ENCODE peak calls at places on chromosomes 3 and 15, in ten cellular contexts. E is astrocyte; C is fibroblast of lung; X is tibial nerve; H is adrenal gland; G is naive thymus-derived CD4-positive, alpha-beta T cell; S is ovary; Q is CD8-positive, alpha-beta T cell; D is SK-N-SH; R is ascending aorta. U is an unnamed sample.

GRCh38 chr3:80733522-80734176 is 965.9 kb upstream of the ROBO1 start:
- DNase-seq in S (no peak), X (no peak), D (no peak), G (no peak), R (no peak), Q (no peak), C (peak; percentile 65), H (no peak), E (peak; percentile 81), U (peak; percentile 13)

GRCh38 chr3:99810403-99810802 is 7.3 kb upstream of the CMSS1 start:
- DNase-seq in E (no peak), S (no peak), H (no peak), Q (no peak), X (no peak), R (no peak), D (no peak), C (no peak), G (no peak), U (no peak)

GRCh38 chr3:178845446-178846118 is 226.0 kb downstream of the ZMAT3 start:
- DNase-seq in R (no peak), G (no peak), Q (no peak), D (no peak), S (no peak), C (no peak), X (no peak), H (no peak), E (peak; percentile 31), U (no peak)

GRCh38 chr15:64009798-64010241 is 36.5 kb downstream of the DAPK2 start:
- DNase-seq in Q (peak; percentile 36), D (no peak), R (no peak), E (peak; percentile 66), S (no peak), G (peak; percentile 8), X (no peak), C (no peak), H (no peak), U (no peak)

GRCh38 chr15:41544650-41545015 is 576 bp upstream of the RPAP1 start:
- DNase-seq in Q (no peak), E (no peak), X (no peak), R (no peak), G (no peak), D (peak; percentile 54), H (no peak), S (peak; percentile 37), C (no peak), U (no peak)

GRCh38 chr3:101319531-101319930 is 844 bp downstream of the IMPG2 start:
- DNase-seq in R (no peak), E (no peak), S (no peak), Q (no peak), D (no peak), H (no peak), G (no peak), C (no peak), X (no peak), U (no peak)

GRCh38 chr3:52218953-52219650 is 6.3 kb downstream of the TLR9 start:
- DNase-seq in S (no peak), H (no peak), Q (no peak), E (no peak), D (no peak), G (no peak), X (no peak), R (no peak), C (no peak), U (no peak)

GRCh38 chr15:66938114-66938830 is 127.1 kb upstream of the SMAD3 start:
- DNase-seq in D (no peak), G (no peak), C (no peak), S (no peak), X (no peak), H (no peak), E (peak; percentile 36), R (no peak), Q (no peak), U (no peak)

GRCh38 chr15:58770519-58770856 is 614 bp upstream of the MINDY2 start:
- DNase-seq in G (no peak), C (peak; percentile 84), H (no peak), X (peak; percentile 10), S (no peak), R (no peak), D (no peak), E (peak; percentile 94), Q (no peak), U (no peak)

GRCh38 chr15:31372635-31373091 is 46.0 kb downstream of the KLF13 start:
- DNase-seq in E (peak; percentile 50), R (no peak), H (peak; percentile 39), D (peak; percentile 97), S (no peak), Q (no peak), X (peak; percentile 73), C (peak; percentile 86), G (no peak), U (peak; percentile 98)

GRCh38 chr15:90876046-90876445 is 7.7 kb downstream of the FURIN start:
- DNase-seq in S (peak; percentile 25), G (no peak), D (no peak), Q (no peak), C (no peak), E (no peak), H (no peak), X (no peak), R (no peak), U (no peak)

GRCh38 chr3:121870710-121871109 is 23.5 kb upstream of the SLC15A2 start:
- DNase-seq in Q (no peak), H (no peak), D (no peak), G (no peak), X (no peak), C (no peak), E (no peak), S (no peak), R (no peak), U (no peak)

GRCh38 chr15:98765610-98766009 is 117.3 kb downstream of the IGF1R start:
- DNase-seq in C (no peak), D (no peak), E (no peak), R (no peak), G (no peak), S (no peak), H (no peak), X (no peak), Q (no peak), U (no peak)

GRCh38 chr15:32029409-32029861 is 880 bp upstream of the CHRNA7 start:
- DNase-seq in E (no peak), D (peak; percentile 80), Q (no peak), X (no peak), R (no peak), S (peak; percentile 45), H (peak; percentile 25), C (peak; percentile 0), G (no peak), U (peak; percentile 77)

GRCh38 chr15:75732809-75733451 is 20.3 kb upstream of the CSPG4 start:
- DNase-seq in Q (peak; percentile 22), G (peak; percentile 22), X (peak; percentile 84), H (peak; percentile 77), S (peak; percentile 74), D (peak; percentile 90), C (peak; percentile 73), R (no peak), E (peak; percentile 26), U (peak; percentile 84)

GRCh38 chr3:14353486-14353885 is 48.9 kb upstream of the SLC6A6 start:
- DNase-seq in G (no peak), D (no peak), H (no peak), R (no peak), S (no peak), C (no peak), X (no peak), Q (no peak), E (no peak), U (peak; percentile 52)

DNA sequence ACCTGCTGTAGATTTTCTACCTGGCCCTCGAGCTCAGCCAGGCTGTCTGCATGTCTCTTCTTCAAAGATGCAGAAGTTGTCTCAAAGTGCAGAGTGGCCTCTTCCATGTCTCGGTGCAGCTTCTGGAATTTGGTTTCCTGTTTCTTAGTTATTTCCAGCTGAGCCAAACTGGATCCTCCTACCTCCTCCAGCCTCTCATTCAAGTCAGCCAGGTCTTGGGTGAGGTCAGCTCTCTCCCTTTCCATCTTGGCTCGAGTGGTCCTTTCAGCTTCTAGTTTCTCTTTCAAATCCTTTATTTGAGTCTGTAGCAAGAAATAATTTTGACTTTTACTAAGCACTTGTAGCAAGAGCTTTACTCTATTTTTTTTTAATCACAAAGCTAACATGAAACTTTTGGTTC is 81.8 kb downstream of the MYH15 start:
- DNase-seq in Q (no peak), H (no peak), X (no peak), E (peak; percentile 24), R (no peak), S (no peak), G (no peak), C (no peak), D (no peak), U (no peak)
- H3K4me3 ChIP-seq in Q (no peak overlapping the region), H (no peak overlapping the region), X (no peak overlapping the region), E (no peak overlapping the region), R (no peak overlapping the region), S (no peak overlapping the region), G (no peak overlapping the region), C (no peak overlapping the region), D (no peak overlapping the region), U (no peak overlapping the region)

GRCh38 chr3:158097141-158097540 is 9.1 kb downstream of the SHOX2 start:
- DNase-seq in E (no peak), R (no peak), G (no peak), X (no peak), H (no peak), Q (no peak), D (no peak), S (no peak), C (no peak), U (no peak)
- H3K27me3 ChIP-seq in E (peaks cover 98% of the 10 kb centered on the region), R (peaks cover 23% of the 10 kb centered on the region), G (peaks cover 25% of the 10 kb centered on the region), X (no peaks in the 10 kb centered on the region), H (peaks cover 87% of the 10 kb centered on the region), Q (peaks cover 77% of the 10 kb centered on the region), D (no peaks in the 10 kb centered on the region), S (peaks cover 8% of the 10 kb centered on the region), C (peaks cover 55% of the 10 kb centered on the region), U (no peaks in the 10 kb centered on the region)

GRCh38 chr15:80480909-80481308 is 76.7 kb downstream of the ARNT2 start:
- DNase-seq in C (peak; percentile 62), G (no peak), S (peak; percentile 59), E (peak; percentile 99), Q (no peak), D (no peak), X (peak; percentile 84), H (peak; percentile 52), R (no peak), U (peak; percentile 24)
- H3K4me3 ChIP-seq in C (peak overlapping the region; percentile 15), G (no peak overlapping the region), S (no peak overlapping the region), E (peak overlapping the region; percentile 17), Q (no peak overlapping the region), D (peak overlapping the region; percentile 32), X (no peak overlapping the region), H (no peak overlapping the region), R (no peak overlapping the region), U (no peak overlapping the region)

DNA sequence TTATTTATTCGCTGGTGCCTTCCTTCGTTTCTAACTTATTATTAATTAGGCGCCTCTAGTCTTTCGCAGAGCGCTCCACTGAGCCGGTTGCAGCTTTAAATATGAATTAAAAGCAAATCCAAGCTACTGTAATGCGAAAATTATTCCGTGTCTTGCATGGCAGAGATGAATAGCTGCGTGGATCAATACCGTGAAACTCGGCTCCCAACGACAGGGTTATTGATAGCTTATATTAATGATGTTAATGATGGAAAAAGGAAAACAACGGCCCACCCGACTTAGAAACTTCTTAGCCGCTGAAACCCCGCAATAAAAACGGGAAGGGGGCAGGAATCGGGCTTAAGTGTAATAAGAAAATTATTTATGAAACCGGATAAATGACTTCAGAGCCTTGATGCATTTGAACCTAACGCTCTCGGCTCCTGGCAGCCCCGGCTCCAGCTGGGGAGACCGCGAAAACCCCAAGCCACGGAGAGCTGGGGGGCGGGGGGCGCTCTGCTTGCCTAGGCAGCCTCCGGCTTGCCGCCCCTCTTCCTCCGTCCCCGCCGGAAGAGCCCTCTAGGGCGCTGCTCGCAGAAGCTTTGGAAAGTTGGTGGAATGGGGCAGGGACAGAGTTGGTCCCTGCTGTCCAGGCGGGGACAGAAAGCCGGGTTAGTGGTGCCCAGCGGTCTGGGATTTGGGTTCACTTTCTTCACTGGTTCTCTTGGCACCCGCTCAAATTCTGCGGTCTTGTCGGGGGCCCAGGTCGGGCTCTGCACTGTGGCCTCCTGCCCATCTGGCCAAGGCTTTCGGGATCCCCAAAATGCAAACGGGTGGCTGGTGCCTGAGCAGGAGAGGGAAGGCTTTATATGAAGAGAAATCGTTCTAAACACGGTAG is 7.7 kb upstream of the ONECUT1 start:
- DNase-seq in X (no peak), R (no peak), E (no peak), Q (no peak), C (no peak), D (no peak), S (no peak), H (no peak), G (no peak), U (no peak)
- H3K27me3 ChIP-seq in X (no peaks in the 10 kb centered on the region), R (peaks cover 11% of the 10 kb centered on the region), E (peaks cover 100% of the 10 kb centered on the region), Q (peaks cover 77% of the 10 kb centered on the region), C (peaks cover 92% of the 10 kb centered on the region), D (peaks cover 99% of the 10 kb centered on the region), S (no peaks in the 10 kb centered on the region), H (peaks cover 86% of the 10 kb centered on the region), G (peaks cover 17% of the 10 kb centered on the region), U (no peaks in the 10 kb centered on the region)